ENCODE peak calls at places on chromosomes 6 and 20, in six cellular contexts. M is spleen, E is GM12865, W is right atrium auricular region, O is cardiac fibroblast, F is OCI-LY7. T is an unnamed sample.

GRCh38 chr6:73870907-73871306 is 174.9 kb downstream of the CD109 start:
- DNase-seq in M (no peak), E (no peak), W (no peak), O (no peak), F (no peak), T (no peak)

GRCh38 chr20:61980647-61981583 is 84.8 kb downstream of the TAF4 start:
- DNase-seq in M (peak), E (peak), W (no peak), O (peak), F (peak), T (no peak)

GRCh38 chr6:110777636-110778035 is 37.6 kb downstream of the CDK19 start:
- DNase-seq in M (no peak), E (no peak), W (no peak), O (no peak), F (no peak), T (no peak)

GRCh38 chr20:37081717-37082289 is 14.0 kb downstream of the RBL1 start:
- DNase-seq in M (no peak), E (peak), W (no peak), O (no peak), F (no peak), T (no peak)

GRCh38 chr6:136312975-136313374 is 23.3 kb upstream of the BCLAF1 start:
- DNase-seq in M (no peak), E (no peak), W (no peak), O (no peak), F (no peak), T (no peak)

GRCh38 chr6:147382945-147383554 is 125.4 kb upstream of the SAMD5 start:
- DNase-seq in M (no peak), E (no peak), W (no peak), O (peak), F (peak), T (peak)

GRCh38 chr6:51027283-51028065 is 208.8 kb downstream of the TFAP2B start:
- DNase-seq in M (no peak), E (no peak), W (no peak), O (no peak), F (no peak), T (no peak)

GRCh38 chr20:5675103-5676091 is 74.8 kb upstream of the SHLD1 start:
- DNase-seq in M (no peak), E (no peak), W (no peak), O (no peak), F (peak), T (no peak)

GRCh38 chr6:47134476-47135189 is 92.5 kb upstream of the ADGRF1 start:
- DNase-seq in M (no peak), E (no peak), W (no peak), O (peak), F (no peak), T (peak)

GRCh38 chr6:71294121-71294523 is 5.5 kb downstream of the OGFRL1 start:
- DNase-seq in M (no peak), E (no peak), W (no peak), O (peak), F (no peak), T (peak)

GRCh38 chr6:132007474-132008190 is 56.5 kb upstream of the CCN2 start:
- DNase-seq in M (no peak), E (no peak), W (no peak), O (peak), F (no peak), T (peak)

GRCh38 chr20:34566978-34567884 is 8.7 kb downstream of the MAP1LC3A start:
- DNase-seq in M (peak), E (no peak), W (no peak), O (no peak), F (no peak), T (no peak)

GRCh38 chr6:72525821-72526550 is 95.9 kb upstream of the KCNQ5 start:
- DNase-seq in M (no peak), E (no peak), W (no peak), O (no peak), F (no peak), T (peak)

GRCh38 chr6:105459884-105460283 is 57.0 kb upstream of the PREP start:
- DNase-seq in M (no peak), E (no peak), W (no peak), O (peak), F (no peak), T (no peak)

GRCh38 chr6:124854338-124854922 is 107.8 kb upstream of the RNF217 start:
- DNase-seq in M (no peak), E (no peak), W (no peak), O (peak), F (peak), T (no peak)

GRCh38 chr6:7916959-7917358 is 6.4 kb upstream of the TXNDC5 start:
- DNase-seq in M (no peak), E (peak), W (no peak), O (no peak), F (peak), T (no peak)

GRCh38 chr6:51352506-51353029 is 533.9 kb downstream of the TFAP2B start:
- DNase-seq in M (no peak), E (no peak), W (no peak), O (no peak), F (no peak), T (no peak)

GRCh38 chr6:39044181-39044580 is 4.4 kb upstream of the GLP1R start:
- DNase-seq in M (peak), E (no peak), W (no peak), O (no peak), F (no peak), T (no peak)

GRCh38 chr20:25297141-25297905 is 49.4 kb downstream of the PYGB start:
- DNase-seq in M (no peak), E (peak), W (no peak), O (no peak), F (no peak), T (no peak)

GRCh38 chr6:43870660-43871061 is 100.7 kb downstream of the VEGFA start:
- DNase-seq in M (no peak), E (no peak), W (no peak), O (no peak), F (no peak), T (no peak)

GRCh38 chr6:30724906-30725667 is 4.9 kb downstream of the TUBB start:
- DNase-seq in M (peak), E (peak), W (no peak), O (peak), F (no peak), T (no peak)

GRCh38 chr6:52985228-52985627 is 9.9 kb downstream of the GSTA4 start:
- DNase-seq in M (no peak), E (no peak), W (no peak), O (no peak), F (no peak), T (no peak)

GRCh38 chr6:112429226-112429625 is 82.1 kb downstream of the RFPL4B start:
- DNase-seq in M (no peak), E (no peak), W (no peak), O (peak), F (no peak), T (no peak)

GRCh38 chr6:36545767-36546663 is 1.3 kb downstream of the STK38 start:
- DNase-seq in M (no peak), E (peak), W (no peak), O (peak), F (peak), T (no peak)

GRCh38 chr6:150635906-150636514 is 36.3 kb downstream of the PLEKHG1 start:
- DNase-seq in M (no peak), E (peak), W (no peak), O (no peak), F (no peak), T (no peak)

GRCh38 chr20:46011631-46012482 is 3.1 kb downstream of the MMP9 start:
- DNase-seq in M (peak), E (peak), W (peak), O (peak), F (peak), T (no peak)

GRCh38 chr6:137792160-137793033 is 74.7 kb upstream of the TNFAIP3 start:
- DNase-seq in M (no peak), E (peak), W (no peak), O (no peak), F (no peak), T (no peak)

GRCh38 chr6:29847871-29848630 is 20.4 kb downstream of the HLA-G start:
- DNase-seq in M (peak), E (peak), W (peak), O (peak), F (peak), T (peak)

GRCh38 chr20:20711413-20711812 is 1.0 kb downstream of the RALGAPA2 start:
- DNase-seq in M (peak), E (peak), W (no peak), O (no peak), F (peak), T (no peak)

GRCh38 chr6:35148167-35148741 is 7.1 kb upstream of the TCP11 start:
- DNase-seq in M (no peak), E (peak), W (no peak), O (peak), F (no peak), T (no peak)

GRCh38 chr6:100726741-100727140 is 154.4 kb downstream of the ASCC3 start:
- DNase-seq in M (no peak), E (no peak), W (no peak), O (peak), F (no peak), T (peak)

GRCh38 chr20:47544240-47544639 is 42.6 kb downstream of the NCOA3 start:
- DNase-seq in M (no peak), E (peak), W (no peak), O (peak), F (no peak), T (peak)

GRCh38 chr6:118382126-118382525 is 166.0 kb upstream of the PLN start:
- DNase-seq in M (no peak), E (no peak), W (no peak), O (no peak), F (no peak), T (no peak)

DNA sequence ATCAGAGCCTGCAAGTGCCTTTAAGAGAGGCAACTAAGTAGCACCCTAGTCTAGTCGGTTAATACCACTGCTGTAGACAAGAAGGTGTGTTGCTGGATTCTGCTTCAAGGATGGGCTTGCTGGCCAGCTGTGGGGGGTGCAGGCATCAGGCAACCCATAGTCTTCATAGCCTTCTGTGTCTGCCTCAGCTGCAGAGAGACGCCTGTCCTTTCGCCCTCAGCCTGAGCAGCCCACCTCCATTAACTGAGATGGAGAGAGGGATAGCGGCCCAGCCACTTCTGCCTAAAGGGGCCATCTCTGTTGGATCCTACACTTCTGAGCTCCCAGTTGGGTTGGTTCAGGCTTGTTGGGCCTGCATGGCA is 123.7 kb upstream of the MLIP start:
- DNase-seq in M (no peak), E (no peak), W (no peak), O (no peak), F (no peak), T (no peak)
- H3K4me3 ChIP-seq in M (no peak), E (no peak), W (no peak), O (no peak), F (no peak), T (no peak)

DNA sequence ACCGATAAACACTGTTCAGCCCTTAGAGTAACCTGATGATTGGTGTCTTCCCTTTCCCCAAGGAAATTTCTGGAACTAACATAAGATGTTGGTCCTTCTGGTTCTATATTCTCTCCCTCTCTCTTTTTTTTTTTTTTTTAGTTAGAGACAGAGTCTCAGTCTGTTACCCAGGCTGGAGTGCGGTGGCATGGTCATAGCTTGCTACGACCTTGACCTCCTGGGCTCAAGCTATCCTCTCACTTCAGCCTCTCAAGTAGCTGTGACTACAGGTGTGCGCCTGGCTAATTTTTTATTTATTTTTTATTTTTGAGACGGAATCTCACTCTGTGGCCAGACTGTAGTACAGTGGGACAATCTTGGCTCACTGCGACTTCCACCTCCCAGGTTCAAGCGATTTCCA is 12.9 kb downstream of the PANK2 start:
- DNase-seq in M (no peak), E (no peak), W (no peak), O (no peak), F (no peak), T (no peak)
- H3K4me3 ChIP-seq in M (no peak), E (no peak), W (no peak), O (no peak), F (no peak), T (no peak)

GRCh38 chr6:27650620-27651370 is 177.9 kb upstream of the ZNF184 start:
- DNase-seq in M (no peak), E (peak), W (no peak), O (peak), F (no peak), T (no peak)

DNA sequence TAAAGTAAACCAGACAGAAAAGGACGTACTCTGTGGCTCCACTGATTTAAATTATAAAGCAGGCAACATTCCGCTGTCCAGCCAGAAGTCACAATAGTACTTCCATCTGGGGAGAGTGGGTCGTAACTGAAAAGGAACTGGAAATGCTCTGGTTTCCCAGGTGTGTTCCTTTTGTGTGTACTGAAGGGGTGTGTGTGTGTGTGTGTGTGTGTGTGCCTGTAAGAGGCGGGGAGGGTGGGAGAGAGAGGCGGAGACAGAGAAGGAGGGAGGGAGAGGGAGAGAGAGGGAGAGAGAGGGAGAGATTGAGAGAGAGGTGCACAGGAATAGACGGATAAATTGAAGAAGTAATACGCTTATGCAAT is 178.4 kb upstream of the ZNF184 start:
- DNase-seq in M (no peak), E (no peak), W (no peak), O (peak), F (no peak), T (no peak)
- H3K4me3 ChIP-seq in M (no peak), E (no peak), W (no peak), O (no peak), F (no peak), T (no peak)

DNA sequence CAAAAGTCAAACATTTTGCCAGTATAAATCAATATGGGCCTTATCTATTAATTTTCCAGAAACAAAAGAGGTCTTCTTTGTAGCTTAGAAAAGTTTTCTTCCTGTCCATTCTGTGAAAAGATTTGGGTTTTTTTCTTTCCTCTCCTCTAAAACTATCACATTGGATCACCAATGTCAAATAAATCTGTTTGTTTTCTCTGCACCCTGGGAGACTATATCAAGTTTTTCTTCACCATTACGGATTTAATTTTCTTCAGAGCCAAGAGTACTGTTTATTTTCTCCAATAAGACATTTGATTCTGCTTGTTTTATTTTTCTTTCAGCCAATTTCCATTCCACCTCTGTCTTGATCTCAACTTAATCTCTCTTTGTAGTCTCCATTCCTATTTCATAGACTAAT is 1.9 kb upstream of the LZTS3 start:
- DNase-seq in M (no peak), E (no peak), W (no peak), O (no peak), F (no peak), T (no peak)
- H3K4me3 ChIP-seq in M (no peak), E (no peak), W (no peak), O (peak), F (no peak), T (no peak)

T was measured in astrocyte of the cerebellum.